ENCODE peak calls at places on chromosomes 5 and 9, in seven cellular contexts. C, D, X, A, G, U and P are unnamed samples.
A peak's percentile ranks its signal among the peaks of the same experiment; 100 is the strongest.

GRCh38 chr5:57258052-57258451 is 84.2 kb downstream of the GPBP1 start:
- DNase-seq in C (no peak), D (no peak), X (no peak), A (no peak), G (no peak), U (no peak), P (no peak)

GRCh38 chr5:16160706-16161105 is 18.9 kb downstream of the MARCHF11 start:
- DNase-seq in C (peak; percentile 18), D (peak; percentile 61), X (peak; percentile 57), A (peak; percentile 58), G (peak; percentile 20), U (no peak), P (no peak)

GRCh38 chr5:14615365-14615764 is 33.8 kb downstream of the OTULINL start:
- DNase-seq in C (no peak), D (no peak), X (no peak), A (no peak), G (no peak), U (no peak), P (no peak)

GRCh38 chr9:78187763-78188495 is 47.9 kb upstream of the CEP78 start:
- DNase-seq in C (no peak), D (no peak), X (no peak), A (no peak), G (no peak), U (no peak), P (no peak)

GRCh38 chr5:73218552-73219171 is 45.7 kb downstream of the TMEM174 start:
- DNase-seq in C (no peak), D (peak; percentile 44), X (peak; percentile 15), A (no peak), G (peak; percentile 42), U (no peak), P (no peak)

GRCh38 chr5:150780180-150780692 is 1.7 kb downstream of the SMIM3 start:
- DNase-seq in C (no peak), D (no peak), X (no peak), A (no peak), G (no peak), U (no peak), P (no peak)

GRCh38 chr5:180129291-180130190 is 58.0 kb upstream of the RNF130 start:
- DNase-seq in C (no peak), D (peak; percentile 45), X (no peak), A (no peak), G (no peak), U (no peak), P (no peak)

GRCh38 chr5:142821027-142821732 is 51.0 kb downstream of the ARHGAP26 start:
- DNase-seq in C (no peak), D (no peak), X (no peak), A (no peak), G (no peak), U (no peak), P (no peak)

GRCh38 chr9:116924462-116925110 is 237.5 kb downstream of the TRIM32 start:
- DNase-seq in C (no peak), D (no peak), X (no peak), A (no peak), G (no peak), U (no peak), P (no peak)

GRCh38 chr9:32551491-32552049 is 557 bp upstream of the SMIM27 start:
- DNase-seq in C (peak; percentile 25), D (no peak), X (peak; percentile 64), A (peak; percentile 22), G (no peak), U (peak; percentile 31), P (no peak)

GRCh38 chr5:59645380-59645779 is 248.1 kb downstream of the PDE4D start:
- DNase-seq in C (no peak), D (no peak), X (no peak), A (no peak), G (no peak), U (no peak), P (no peak)

GRCh38 chr5:66814146-66814991 is 218.2 kb downstream of the MAST4 start:
- DNase-seq in C (peak; percentile 29), D (peak; percentile 76), X (peak; percentile 54), A (peak; percentile 51), G (peak; percentile 54), U (no peak), P (no peak)

GRCh38 chr5:16666140-16666860 is 49.5 kb upstream of the RETREG1 start:
- DNase-seq in C (no peak), D (no peak), X (no peak), A (no peak), G (no peak), U (no peak), P (no peak)

GRCh38 chr9:7394007-7394774 is 405.4 kb downstream of the DMAC1 start:
- DNase-seq in C (peak; percentile 31), D (peak; percentile 60), X (no peak), A (no peak), G (no peak), U (no peak), P (no peak)

GRCh38 chr9:13939129-13939528 is 374.8 kb downstream of the NFIB start:
- DNase-seq in C (no peak), D (no peak), X (no peak), A (no peak), G (no peak), U (no peak), P (no peak)

GRCh38 chr5:60576425-60576824 is 123.5 kb downstream of the DEPDC1B start:
- DNase-seq in C (no peak), D (no peak), X (peak; percentile 7), A (no peak), G (no peak), U (no peak), P (no peak)

GRCh38 chr5:91434348-91434747 is 51.2 kb upstream of the ARRDC3 start:
- DNase-seq in C (no peak), D (no peak), X (no peak), A (no peak), G (no peak), U (no peak), P (no peak)

GRCh38 chr9:92980085-92980745 is 32.9 kb downstream of the FGD3 start:
- DNase-seq in C (no peak), D (no peak), X (no peak), A (no peak), G (peak; percentile 11), U (no peak), P (no peak)
- TF ChIP-seq CTCF in C (no peak), D (no peak), X (no peak), A (no peak), G (no peak), U (no peak), P (no peak)

DNA sequence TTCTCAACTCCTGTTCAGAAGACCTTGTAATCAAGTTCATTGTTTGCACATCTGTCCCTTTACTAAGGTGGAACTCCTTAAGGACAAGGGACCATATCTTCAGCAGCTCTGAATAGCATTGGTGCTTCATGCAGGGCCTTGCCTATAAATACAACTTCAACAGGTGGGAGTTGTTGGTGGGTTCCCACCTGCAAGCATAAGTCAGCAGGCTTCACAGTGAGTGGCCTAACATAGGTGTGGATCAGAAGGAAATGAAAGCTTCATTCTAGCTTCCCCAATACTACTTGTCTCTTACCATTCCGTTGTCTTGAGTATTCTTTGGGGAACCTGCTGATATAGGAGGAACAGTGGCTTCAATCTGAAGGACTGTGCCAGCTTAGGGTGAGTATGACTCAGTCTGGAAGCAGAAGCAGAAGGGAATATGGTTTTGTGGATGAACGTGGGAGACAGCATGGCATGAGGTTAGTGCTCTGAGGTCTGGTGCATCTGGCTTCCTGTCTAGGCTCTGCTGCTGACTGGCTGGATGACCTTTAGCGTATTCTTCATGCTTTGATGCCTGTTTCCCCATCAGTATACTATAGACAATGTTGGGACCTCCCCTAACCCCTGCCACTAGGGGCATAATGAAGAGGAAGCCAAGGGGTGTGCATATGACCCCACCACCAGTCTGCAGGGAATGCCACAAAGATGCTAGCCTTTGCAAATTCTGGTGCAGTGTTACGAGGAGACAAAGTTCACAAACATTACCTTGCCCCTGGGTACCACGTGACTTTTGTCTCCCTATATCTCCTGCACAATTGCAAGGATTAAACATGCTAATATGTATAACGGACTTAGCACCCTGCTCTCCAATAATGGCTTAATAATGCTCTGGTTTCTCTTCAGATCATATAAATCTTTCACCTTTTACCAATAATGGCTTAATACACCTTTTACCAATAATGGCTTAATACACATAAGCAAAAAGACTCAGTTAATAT is 192.3 kb downstream of the PALM2AKAP2 start:
- DNase-seq in C (no peak), D (no peak), X (peak; percentile 94), A (no peak), G (no peak), U (no peak), P (no peak)
- TF ChIP-seq CTCF in C (no peak), D (peak; percentile 56), X (peak; percentile 87), A (no peak), G (no peak), U (no peak), P (no peak)

DNA sequence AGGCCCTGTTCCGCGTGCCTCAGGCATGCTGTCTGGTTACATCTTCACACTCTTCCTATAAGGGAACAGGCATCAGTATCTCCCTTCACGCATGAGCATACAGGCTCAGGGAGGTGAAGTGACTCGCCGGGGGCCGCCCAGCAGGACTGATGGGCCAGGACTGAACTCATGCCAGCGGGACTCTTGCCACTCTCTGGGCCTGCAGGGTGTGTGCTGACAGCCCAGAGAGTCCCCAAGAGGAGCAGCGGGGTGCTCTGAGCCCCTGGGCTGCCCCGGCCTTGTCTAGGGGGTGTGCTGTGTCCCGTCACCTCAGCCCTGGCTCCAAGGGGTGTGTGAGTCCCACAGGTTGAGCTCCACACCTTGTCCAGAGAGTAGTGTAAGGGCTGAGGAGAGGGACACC is 9.9 kb downstream of the KCNT1 start:
- DNase-seq in C (no peak), D (no peak), X (no peak), A (no peak), G (no peak), U (no peak), P (no peak)
- TF ChIP-seq CTCF in C (no peak), D (no peak), X (no peak), A (no peak), G (no peak), U (no peak), P (no peak)

GRCh38 chr5:103444333-103445038 is 118.1 kb downstream of the NUDT12 start:
- DNase-seq in C (no peak), D (no peak), X (no peak), A (no peak), G (no peak), U (no peak), P (no peak)
- TF ChIP-seq CTCF in C (no peak), D (no peak), X (no peak), A (no peak), G (no peak), U (no peak), P (no peak)